ENCODE peak calls at places on chromosomes 3 and 15, in six cellular contexts. Y is hepatocyte, I is HepG2, T is PC-3, B is HCT116, O is mesenchymal stem cell. R is an unnamed sample.

GRCh38 chr3:179108091-179108490 is 36.5 kb upstream of the ZMAT3 start:
- DNase-seq in Y (no peak), I (no peak), T (peak; percentile 76), B (no peak), O (peak; percentile 56), R (no peak)

GRCh38 chr3:170128259-170128976 is 53.1 kb downstream of the PHC3 start:
- DNase-seq in Y (no peak), I (no peak), T (no peak), B (no peak), O (peak; percentile 6), R (no peak)

GRCh38 chr3:62607287-62608029 is 234.1 kb upstream of the FEZF2 start:
- DNase-seq in Y (no peak), I (no peak), T (peak; percentile 63), B (no peak), O (no peak), R (no peak)

GRCh38 chr15:63369766-63370165 is 11.9 kb downstream of the CA12 start:
- DNase-seq in Y (no peak), I (no peak), T (no peak), B (no peak), O (no peak), R (no peak)

GRCh38 chr3:156762631-156763185 is 63.4 kb upstream of the LEKR1 start:
- DNase-seq in Y (peak; percentile 44), I (no peak), T (no peak), B (no peak), O (peak; percentile 70), R (no peak)

GRCh38 chr3:149343951-149344350 is 10.5 kb upstream of the TM4SF18 start:
- DNase-seq in Y (no peak), I (no peak), T (no peak), B (no peak), O (no peak), R (no peak)

GRCh38 chr3:26647078-26647477 is 24.5 kb downstream of the LRRC3B start:
- DNase-seq in Y (no peak), I (no peak), T (no peak), B (no peak), O (no peak), R (no peak)

GRCh38 chr3:72100626-72101187 is 315.8 kb upstream of the PROK2 start:
- DNase-seq in Y (peak; percentile 91), I (no peak), T (peak; percentile 6), B (no peak), O (peak; percentile 94), R (no peak)

GRCh38 chr15:56032366-56032765 is 39.0 kb upstream of the NEDD4 start:
- DNase-seq in Y (peak; percentile 28), I (peak; percentile 32), T (no peak), B (no peak), O (no peak), R (no peak)

GRCh38 chr3:13015286-13016082 is 57.7 kb downstream of the IQSEC1 start:
- DNase-seq in Y (no peak), I (no peak), T (no peak), B (no peak), O (no peak), R (no peak)

DNA sequence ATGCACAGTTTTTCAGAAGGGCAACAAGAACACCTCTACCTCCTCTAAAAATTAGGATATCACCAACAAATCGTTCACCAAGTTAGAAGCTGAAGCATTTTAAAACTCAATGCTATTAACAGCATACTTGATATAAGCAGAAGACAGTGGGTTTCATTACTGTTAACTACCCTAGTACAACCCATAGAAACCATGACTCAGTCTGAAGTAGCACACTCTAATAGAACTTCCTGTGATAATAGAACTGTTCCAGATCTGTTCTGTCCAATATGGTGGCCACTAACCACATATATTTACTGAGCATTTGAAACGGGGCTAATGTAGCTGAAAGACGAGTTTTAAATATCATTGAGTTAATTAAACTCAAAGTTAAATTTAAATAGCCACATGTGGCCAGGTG is 1075.6 kb downstream of the FHIT start:
- DNase-seq in Y (no peak), I (no peak), T (no peak), B (no peak), O (no peak), R (no peak)
- H3K4me2 ChIP-seq in Y (no peak overlapping the region), I (no peak overlapping the region), T (no peak overlapping the region), B (no peak overlapping the region), O (no peak overlapping the region), R (no peak overlapping the region)

GRCh38 chr15:38257676-38258075 is 5.0 kb downstream of the SPRED1 start:
- DNase-seq in Y (no peak), I (no peak), T (no peak), B (no peak), O (no peak), R (no peak)
- H3K4me3 ChIP-seq in Y (no peak overlapping the region), I (no peak overlapping the region), T (peak overlapping the region; percentile 90), B (no peak overlapping the region), O (no peak overlapping the region), R (peak overlapping the region; percentile 29)

GRCh38 chr3:194425399-194425798 is 26.3 kb upstream of the GP5 start:
- DNase-seq in Y (no peak), I (no peak), T (peak; percentile 24), B (no peak), O (no peak), R (no peak)

GRCh38 chr3:194424953-194425352 is 25.9 kb upstream of the GP5 start:
- DNase-seq in Y (no peak), I (no peak), T (no peak), B (no peak), O (no peak), R (no peak)

GRCh38 chr3:194423317-194423716 is 24.3 kb upstream of the GP5 start:
- DNase-seq in Y (no peak), I (no peak), T (no peak), B (no peak), O (peak; percentile 38), R (no peak)

GRCh38 chr3:194422188-194422587 is 23.1 kb upstream of the GP5 start:
- DNase-seq in Y (no peak), I (no peak), T (peak; percentile 9), B (no peak), O (peak; percentile 78), R (no peak)

GRCh38 chr3:194424373-194424772 is 25.3 kb upstream of the GP5 start:
- DNase-seq in Y (no peak), I (no peak), T (no peak), B (no peak), O (no peak), R (no peak)
- H3K4me2 ChIP-seq in Y (no peak overlapping the region), I (no peak overlapping the region), T (no peak overlapping the region), B (no peak overlapping the region), O (no peak overlapping the region), R (no peak overlapping the region)

GRCh38 chr3:31225923-31226322 is 306.8 kb upstream of the STT3B start:
- DNase-seq in Y (no peak), I (no peak), T (no peak), B (no peak), O (no peak), R (no peak)
- H3K4me3 ChIP-seq in Y (no peak overlapping the region), I (no peak overlapping the region), T (no peak overlapping the region), B (no peak overlapping the region), O (no peak overlapping the region), R (no peak overlapping the region)

DNA sequence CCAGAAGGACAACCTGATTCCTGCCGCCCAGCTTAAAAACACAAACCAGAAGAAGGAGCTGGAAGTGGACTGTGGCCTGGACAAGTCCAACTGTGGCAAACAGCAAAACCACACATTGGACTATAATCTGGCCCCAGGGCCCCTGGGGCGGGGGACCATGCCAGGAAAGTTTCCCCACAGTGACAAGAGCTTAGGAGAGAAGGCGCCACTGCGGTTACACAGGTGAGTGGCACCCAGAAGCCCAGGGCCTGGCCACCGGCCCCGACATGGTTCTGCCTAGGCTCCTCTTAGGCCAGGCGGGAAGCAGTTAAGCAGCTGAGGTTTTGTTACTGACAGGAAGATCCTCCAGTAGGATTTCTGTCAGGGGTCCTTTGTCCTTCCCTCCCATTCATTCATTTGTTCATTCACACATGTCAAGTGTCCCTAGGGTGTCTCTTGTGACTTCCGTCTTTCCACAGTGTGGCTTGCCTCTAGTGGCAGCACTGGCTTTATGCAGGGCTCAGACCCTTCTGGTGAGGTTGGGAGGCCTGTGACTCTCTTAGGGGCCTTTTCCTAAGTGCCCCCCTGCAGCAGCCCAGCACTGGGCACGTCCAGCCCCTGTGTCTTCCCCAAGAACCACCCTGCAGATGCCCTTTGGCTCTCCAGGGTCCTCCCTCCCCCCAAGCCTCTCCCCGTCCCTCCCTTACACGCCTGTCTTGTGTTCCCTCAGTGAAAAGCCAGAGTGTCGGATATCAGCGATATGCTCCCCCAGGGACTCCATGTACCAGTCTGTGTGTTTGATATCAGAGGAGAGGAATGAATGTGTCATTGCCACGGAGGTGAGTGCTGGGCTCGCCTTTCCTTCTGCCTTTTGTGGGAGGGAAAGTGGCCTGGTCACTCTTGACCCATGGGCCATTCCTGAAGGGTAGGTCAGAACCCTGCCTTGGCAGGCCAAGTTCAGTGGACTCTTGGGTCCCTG is 7.8 kb downstream of the DLL4 start:
- DNase-seq in Y (no peak), I (peak; percentile 50), T (no peak), B (no peak), O (no peak), R (no peak)
- H3K4me2 ChIP-seq in Y (no peak overlapping the region), I (peak overlapping the region; percentile 57), T (no peak overlapping the region), B (no peak overlapping the region), O (no peak overlapping the region), R (no peak overlapping the region)